ENCODE peak calls at places on chromosomes 3 and 15, in six cellular contexts. C, G, J, X, E and I are unnamed samples.
A peak's percentile ranks its signal among the peaks of the same experiment; 100 is the strongest.

GRCh38 chr3:134464693-134465385 is 20.9 kb downstream of the ANAPC13 start:
- DNase-seq in C (no peak), G (no peak), J (no peak), X (no peak), E (no peak), I (no peak)

GRCh38 chr3:25664066-25664809 is 469 bp downstream of the TOP2B start:
- DNase-seq in C (no peak), G (peak; percentile 58), J (peak; percentile 28), X (peak; percentile 38), E (peak; percentile 71), I (peak; percentile 68)

GRCh38 chr15:49471733-49472132 is 48.7 kb downstream of the FGF7 start:
- DNase-seq in C (no peak), G (no peak), J (no peak), X (no peak), E (no peak), I (no peak)

GRCh38 chr3:66041116-66041515 is 2.4 kb upstream of the MAGI1 start:
- DNase-seq in C (no peak), G (no peak), J (no peak), X (no peak), E (no peak), I (no peak)

GRCh38 chr3:52244061-52244628 is 1.4 kb upstream of the PPM1M start:
- DNase-seq in C (peak; percentile 23), G (peak; percentile 46), J (no peak), X (no peak), E (peak; percentile 55), I (peak; percentile 42)

GRCh38 chr15:87362531-87362930 is 894.0 kb downstream of the NTRK3 start:
- DNase-seq in C (no peak), G (no peak), J (no peak), X (peak; percentile 47), E (no peak), I (no peak)

GRCh38 chr3:17730318-17730967 is 12.0 kb downstream of the TBC1D5 start:
- DNase-seq in C (no peak), G (no peak), J (no peak), X (peak; percentile 41), E (no peak), I (no peak)

GRCh38 chr3:182683335-182684257 is 109.7 kb upstream of the ATP11B start:
- DNase-seq in C (peak; percentile 42), G (peak; percentile 38), J (peak; percentile 22), X (peak; percentile 73), E (peak; percentile 49), I (peak; percentile 77)

GRCh38 chr15:22902578-22902977 is 64.1 kb downstream of the NIPA2 start:
- DNase-seq in C (no peak), G (no peak), J (no peak), X (no peak), E (no peak), I (no peak)

GRCh38 chr3:134337071-134337482 is 37.2 kb downstream of the AMOTL2 start:
- DNase-seq in C (no peak), G (no peak), J (no peak), X (no peak), E (no peak), I (no peak)

GRCh38 chr3:9986230-9986725 is 363 bp downstream of the EMC3 start:
- DNase-seq in C (no peak), G (no peak), J (no peak), X (no peak), E (no peak), I (no peak)

GRCh38 chr15:80484312-80484981 is 80.3 kb downstream of the ARNT2 start:
- DNase-seq in C (no peak), G (no peak), J (no peak), X (no peak), E (no peak), I (no peak)